ENCODE peak calls at places on chromosomes 12 and 14, in eight cellular contexts. S is GM23248, F is heart right ventricle, H is HL-60, U is colonic mucosa, N is ascending aorta, P is NT2/D1, E is fibroblast of lung. K is an unnamed sample.

GRCh38 chr12:19959353-19959752 is 409.0 kb upstream of the PDE3A start:
- DNase-seq in F (no peak), H (no peak), U (no peak), P (no peak), N (no peak), S (peak), E (peak), K (no peak)

GRCh38 chr12:68163546-68164210 is 4.1 kb upstream of the IFNG start:
- DNase-seq in H (no peak), S (no peak), N (no peak), P (no peak), E (no peak), F (no peak), U (no peak), K (no peak)

GRCh38 chr12:118175823-118176447 is 40.0 kb downstream of the PEBP1 start:
- DNase-seq in P (no peak), H (peak), S (no peak), E (no peak), N (no peak), F (no peak), U (no peak), K (no peak)

GRCh38 chr12:2924019-2924418 is 33.3 kb downstream of the TULP3 start:
- DNase-seq in N (no peak), H (no peak), S (peak), U (no peak), P (no peak), F (no peak), E (peak), K (no peak)

GRCh38 chr14:71372411-71372838 is 465.2 kb downstream of the PCNX1 start:
- DNase-seq in F (no peak), N (no peak), E (peak), H (no peak), S (peak), U (no peak), P (no peak), K (peak)

GRCh38 chr12:83408841-83409240 is 722.1 kb downstream of the TMTC2 start:
- DNase-seq in E (no peak), P (no peak), U (no peak), S (no peak), H (no peak), F (no peak), N (no peak), K (no peak)

GRCh38 chr12:80411787-80412186 is 32.2 kb upstream of the PTPRQ start:
- DNase-seq in U (no peak), P (no peak), N (no peak), F (no peak), H (no peak), S (no peak), E (no peak), K (no peak)

GRCh38 chr14:61736751-61737150 is 25.5 kb upstream of the SNAPC1 start:
- DNase-seq in U (no peak), N (no peak), P (no peak), H (no peak), E (no peak), S (peak), F (no peak), K (no peak)

GRCh38 chr12:53585726-53586125 is 40.5 kb downstream of the ATF7 start:
- DNase-seq in P (no peak), U (no peak), E (no peak), N (no peak), F (no peak), H (no peak), S (no peak), K (no peak)

GRCh38 chr12:84910549-84911241 is 1.9 kb downstream of the SLC6A15 start:
- DNase-seq in E (peak), P (peak), N (no peak), F (no peak), H (no peak), S (peak), U (no peak), K (no peak)

GRCh38 chr14:52015411-52016030 is 26.2 kb downstream of the RTRAF start:
- DNase-seq in N (no peak), E (no peak), S (peak), P (no peak), H (peak), U (no peak), F (no peak), K (no peak)

GRCh38 chr12:67592228-67593011 is 56.1 kb upstream of the DYRK2 start:
- DNase-seq in U (peak), P (no peak), F (no peak), E (peak), H (no peak), N (no peak), S (peak), K (peak)

GRCh38 chr12:84117190-84117589 is 795.4 kb downstream of the SLC6A15 start:
- DNase-seq in N (no peak), U (no peak), H (no peak), S (no peak), E (no peak), F (no peak), P (no peak), K (no peak)

GRCh38 chr12:25052191-25053020 is 103.5 kb upstream of the BCAT1 start:
- DNase-seq in P (no peak), E (no peak), F (no peak), N (no peak), S (no peak), H (peak), U (peak), K (no peak)

GRCh38 chr14:88289996-88290395 is 33.1 kb downstream of the KCNK10 start:
- DNase-seq in U (no peak), S (no peak), E (no peak), H (no peak), F (no peak), N (no peak), P (no peak), K (no peak)

GRCh38 chr14:83559721-83560120 is 1970.2 kb upstream of the FLRT2 start:
- DNase-seq in S (peak), E (peak), P (no peak), F (no peak), N (no peak), H (no peak), U (no peak), K (no peak)

GRCh38 chr12:21599143-21599999 is 5.3 kb downstream of the GYS2 start:
- DNase-seq in H (no peak), N (no peak), E (no peak), U (no peak), S (no peak), P (no peak), F (no peak), K (no peak)

GRCh38 chr14:91415794-91416743 is 1.6 kb downstream of the CCDC88C start:
- DNase-seq in H (peak), P (no peak), E (no peak), S (no peak), N (no peak), F (no peak), U (peak), K (no peak)

GRCh38 chr12:2266666-2267623 is 214.2 kb downstream of the CACNA1C start:
- DNase-seq in F (no peak), U (no peak), P (no peak), N (no peak), E (no peak), S (no peak), H (no peak), K (no peak)

GRCh38 chr12:19574606-19575005 is 135.3 kb downstream of the AEBP2 start:
- DNase-seq in S (no peak), U (no peak), N (no peak), H (peak), P (no peak), F (no peak), E (no peak), K (no peak)

GRCh38 chr14:91048676-91049075 is 11.8 kb downstream of the RPS6KA5 start:
- DNase-seq in F (no peak), N (no peak), U (no peak), E (no peak), P (no peak), S (no peak), H (no peak), K (no peak)

GRCh38 chr12:23084236-23084995 is 459.4 kb downstream of the ETNK1 start:
- DNase-seq in E (peak), N (no peak), F (no peak), P (no peak), H (no peak), S (peak), U (no peak), K (peak)

GRCh38 chr12:101653503-101653902 is 43.9 kb upstream of the CHPT1 start:
- DNase-seq in S (no peak), N (no peak), U (peak), F (no peak), E (no peak), P (no peak), H (no peak), K (no peak)

GRCh38 chr12:76558684-76559276 is 791 bp downstream of the OSBPL8 start:
- DNase-seq in P (peak), H (peak), N (peak), S (peak), E (peak), F (peak), U (peak), K (no peak)

GRCh38 chr12:71011261-71011660 is 90.7 kb upstream of the PTPRR start:
- DNase-seq in U (no peak), F (no peak), S (peak), H (no peak), N (no peak), E (peak), P (no peak), K (peak)

GRCh38 chr14:29885988-29886387 is 41.7 kb downstream of the PRKD1 start:
- DNase-seq in F (no peak), E (no peak), N (no peak), P (no peak), S (no peak), U (no peak), H (no peak), K (no peak)

GRCh38 chr12:63079791-63080395 is 71.1 kb downstream of the AVPR1A start:
- DNase-seq in P (no peak), N (no peak), E (no peak), S (no peak), F (no peak), U (no peak), H (no peak), K (no peak)

GRCh38 chr14:55926007-55926406 is 192.2 kb upstream of the PELI2 start:
- DNase-seq in U (peak), P (no peak), H (no peak), N (no peak), E (no peak), F (no peak), S (no peak), K (no peak)

GRCh38 chr14:67674480-67675218 is at the start of gene VTI1B:
- DNase-seq in P (peak), U (peak), H (peak), E (peak), N (no peak), F (peak), S (peak), K (no peak)

GRCh38 chr14:32711103-32711680 is 227.5 kb upstream of the NPAS3 start:
- DNase-seq in P (peak), F (no peak), N (no peak), E (peak), S (peak), H (peak), U (peak), K (no peak)

GRCh38 chr12:91384391-91384790 is 201.8 kb upstream of the DCN start:
- DNase-seq in U (no peak), E (no peak), S (no peak), H (no peak), N (no peak), F (no peak), P (no peak), K (no peak)

GRCh38 chr14:104562606-104563005 is 17.0 kb upstream of the C14orf180 start:
- DNase-seq in E (no peak), H (no peak), N (no peak), S (no peak), U (no peak), F (peak), P (no peak), K (no peak)

GRCh38 chr12:386651-387050 is 2.5 kb downstream of the KDM5A start:
- DNase-seq in P (no peak), N (no peak), U (no peak), F (no peak), H (no peak), E (peak), S (peak), K (no peak)

GRCh38 chr14:39025810-39026627 is 77.0 kb downstream of the SEC23A start:
- DNase-seq in P (no peak), N (no peak), S (peak), F (no peak), E (no peak), U (no peak), H (peak), K (peak)

GRCh38 chr14:76710093-76711010 is 50.9 kb upstream of the VASH1 start:
- DNase-seq in E (peak), N (no peak), H (peak), S (peak), F (no peak), P (no peak), U (peak), K (no peak)

GRCh38 chr14:53668861-53669260 is 287.8 kb downstream of the BMP4 start:
- DNase-seq in E (peak), U (no peak), N (no peak), P (no peak), S (no peak), F (no peak), H (no peak), K (peak)

GRCh38 chr12:79657136-79657535 is 33.6 kb downstream of the PAWR start:
- DNase-seq in F (no peak), H (no peak), S (no peak), E (no peak), N (no peak), P (no peak), U (no peak), K (no peak)

GRCh38 chr12:124676725-124677462 is 109.5 kb upstream of the NCOR2 start:
- DNase-seq in N (no peak), U (no peak), E (no peak), H (no peak), S (no peak), F (no peak), P (no peak), K (no peak)

GRCh38 chr14:59207506-59207933 is 19.1 kb downstream of the DAAM1 start:
- DNase-seq in F (no peak), E (no peak), H (no peak), S (no peak), P (no peak), U (no peak), N (no peak), K (no peak)

GRCh38 chr12:48199784-48200198 is 3.3 kb downstream of the OR10AD1 start:
- DNase-seq in F (no peak), P (no peak), H (no peak), N (no peak), S (peak), E (peak), U (no peak), K (no peak)

GRCh38 chr12:48197549-48197966 is 5.5 kb downstream of the OR10AD1 start:
- DNase-seq in N (no peak), F (no peak), E (peak), P (no peak), U (peak), H (peak), S (peak), K (no peak)

GRCh38 chr12:48197967-48198618 is 5.0 kb downstream of the OR10AD1 start:
- DNase-seq in H (peak), P (peak), F (peak), U (peak), S (peak), N (peak), E (peak), K (no peak)

GRCh38 chr12:48198619-48198973 is 4.5 kb downstream of the OR10AD1 start:
- DNase-seq in U (peak), F (peak), E (peak), H (no peak), S (peak), P (no peak), N (no peak), K (no peak)

DNA sequence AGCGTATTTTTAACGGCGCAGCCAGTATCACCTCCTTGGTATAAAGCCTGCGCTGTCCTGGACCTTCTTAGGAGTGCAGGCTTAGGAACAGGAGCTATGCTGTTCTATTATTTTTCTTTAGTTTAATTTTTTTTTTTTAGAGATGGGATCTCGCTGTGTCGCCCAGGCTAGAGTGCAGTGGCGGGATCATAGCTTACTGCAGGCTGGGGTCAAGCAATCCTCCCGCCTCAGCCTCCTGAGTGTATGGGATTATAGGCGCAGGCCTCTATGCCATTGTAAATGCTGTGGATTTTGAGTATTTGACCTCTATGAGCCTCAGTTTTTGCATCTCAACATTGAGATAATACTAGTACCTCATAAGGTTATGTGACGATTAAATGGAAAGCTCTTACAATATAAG is 4.1 kb downstream of the OR10AD1 start:
- DNase-seq in F (no peak), E (no peak), H (no peak), P (no peak), U (no peak), S (no peak), N (no peak), K (no peak)
- H3K4me3 ChIP-seq in F (peak), E (peak), H (peak), P (peak), U (peak), S (peak), N (peak), K (peak)

DNA sequence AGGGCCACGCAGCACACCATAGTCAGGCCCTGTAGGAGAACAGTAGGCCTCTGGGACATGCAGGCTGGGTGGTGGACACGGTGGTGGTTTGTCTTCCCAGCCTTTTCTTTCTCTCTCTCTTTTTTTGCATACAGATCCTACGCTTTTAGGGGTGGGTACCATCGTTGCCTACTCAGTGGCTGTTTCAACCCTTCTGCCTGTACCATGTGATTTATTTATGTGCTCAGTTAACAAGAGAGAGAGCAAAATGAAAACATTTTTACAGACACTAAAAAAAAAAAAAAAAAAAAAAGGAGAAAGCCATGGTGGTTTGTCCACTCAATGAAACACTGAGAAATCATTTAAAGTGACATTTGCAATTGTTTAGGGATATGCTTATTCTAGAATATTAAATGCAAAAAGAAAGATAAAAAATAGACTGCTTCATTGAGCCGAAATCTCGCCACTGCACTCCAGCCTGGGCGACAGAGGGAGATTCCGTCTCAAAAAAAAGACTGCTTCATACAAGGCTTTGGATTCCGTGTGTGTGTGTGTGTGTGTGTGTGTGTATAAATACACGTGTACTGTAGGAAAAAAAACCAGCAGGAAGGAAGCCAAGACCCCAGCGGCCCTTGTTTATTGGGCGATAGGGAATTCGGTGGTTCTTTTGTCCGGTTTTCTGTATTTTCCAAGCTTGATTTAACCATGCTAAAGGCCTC is 3.3 kb upstream of the ZNF839 start:
- DNase-seq in P (no peak), H (peak), U (peak), N (no peak), E (peak), S (peak), F (no peak), K (peak)
- H3K4me3 ChIP-seq in P (peak), H (peak), U (peak), N (peak), E (peak), S (peak), F (peak), K (peak)

GRCh38 chr14:60637138-60637489 is 12.2 kb downstream of the SIX1 start:
- DNase-seq in N (no peak), P (no peak), F (no peak), U (no peak), S (no peak), E (no peak), H (no peak), K (no peak)
- H3K4me3 ChIP-seq in N (peak), P (peak), F (no peak), U (no peak), S (no peak), E (no peak), H (no peak), K (peak)

DNA sequence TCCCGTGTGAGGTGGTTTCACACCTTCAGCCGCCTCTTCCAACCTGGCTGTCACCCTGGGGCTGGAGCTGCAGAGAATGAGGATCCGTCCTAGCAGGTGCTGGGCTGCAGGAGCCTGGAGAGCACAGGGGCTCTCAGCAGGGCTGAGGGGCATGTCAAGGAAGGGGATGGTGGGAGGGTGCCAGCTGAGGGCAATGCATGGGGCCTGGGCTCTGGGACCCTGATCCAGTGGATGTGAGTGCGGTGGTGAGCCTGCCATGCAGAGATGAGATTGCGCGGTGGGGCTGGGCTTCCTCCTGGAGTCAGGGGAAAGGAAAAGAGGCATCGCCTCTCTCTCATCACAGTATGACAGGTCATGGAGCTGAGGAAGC is 31.5 kb downstream of the ANAPC7 start:
- DNase-seq in E (no peak), F (no peak), U (no peak), N (no peak), S (no peak), P (no peak), H (no peak), K (no peak)
- H3K4me3 ChIP-seq in E (no peak), F (no peak), U (no peak), N (no peak), S (no peak), P (no peak), H (no peak), K (no peak)

GRCh38 chr14:49944501-49944900 is 51.6 kb downstream of the ARF6 start:
- DNase-seq in F (no peak), N (no peak), U (no peak), H (no peak), P (no peak), S (no peak), E (no peak), K (no peak)

GRCh38 chr14:49940805-49941421 is 48.0 kb downstream of the ARF6 start:
- DNase-seq in S (peak), F (no peak), U (no peak), P (no peak), E (no peak), H (no peak), N (no peak), K (peak)

GRCh38 chr14:49942090-49942489 is 49.2 kb downstream of the ARF6 start:
- DNase-seq in F (no peak), N (no peak), U (no peak), H (no peak), P (no peak), S (no peak), E (no peak), K (no peak)

GRCh38 chr14:49935526-49935925 is 42.6 kb downstream of the ARF6 start:
- DNase-seq in F (no peak), E (no peak), H (no peak), P (no peak), U (no peak), N (no peak), S (no peak), K (no peak)

DNA sequence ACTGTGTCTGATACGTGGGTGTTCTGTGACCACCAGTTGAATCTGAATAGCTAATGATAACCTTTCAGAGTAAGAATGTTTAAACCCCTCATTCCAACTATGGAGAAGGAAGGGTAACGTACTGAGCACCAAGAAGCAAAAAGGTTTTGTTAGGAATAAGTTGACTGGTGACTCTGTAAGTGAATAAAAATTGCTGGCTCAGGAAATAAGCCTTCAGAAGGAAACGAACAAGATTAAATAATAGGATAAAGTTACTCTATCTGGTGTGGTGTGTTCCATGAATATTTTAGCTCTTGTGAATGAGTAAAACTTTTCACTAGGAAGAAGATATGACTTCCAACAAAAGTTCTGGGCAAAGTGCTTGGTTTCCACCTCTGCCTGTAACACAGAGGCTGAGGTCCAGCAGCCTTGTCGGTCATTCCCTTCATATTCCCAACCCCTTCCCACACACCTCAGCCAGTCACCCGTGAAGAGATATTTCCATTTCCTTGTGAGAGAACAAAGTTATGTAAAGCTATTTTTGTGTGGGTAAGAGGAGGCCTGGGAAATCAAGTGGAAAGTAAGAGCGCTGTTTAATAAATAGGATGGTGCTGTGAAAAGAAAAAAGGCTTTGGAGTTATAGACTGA is 47.1 kb downstream of the ARF6 start:
- DNase-seq in F (no peak), N (no peak), E (no peak), S (no peak), U (no peak), H (no peak), P (no peak), K (no peak)
- H3K4me3 ChIP-seq in F (no peak), N (no peak), E (no peak), S (no peak), U (no peak), H (no peak), P (no peak), K (no peak)

GRCh38 chr12:30990316-30990715 is 63.8 kb downstream of the TSPAN11 start:
- DNase-seq in E (no peak), F (no peak), P (no peak), H (no peak), N (no peak), S (no peak), U (no peak), K (no peak)
- H3K4me3 ChIP-seq in E (no peak), F (no peak), P (no peak), H (no peak), N (no peak), S (no peak), U (no peak), K (no peak)